ENCODE peak calls at places on chromosome 4, in four cellular contexts. One of them, this sample, is unnamed.

GRCh38 chr4:164700471-164700870 is 53.5 kb upstream of the SMIM31 start:
- DNase-seq in astrocyte of the cerebellum: no peak
- DNase-seq in left ventricle myocardium inferior: no peak
- DNase-seq in suprapubic skin: no peak
- DNase-seq in this sample: no peak

GRCh38 chr4:108337923-108338322 is 169.2 kb upstream of the LEF1 start:
- DNase-seq in left ventricle myocardium inferior: no peak
- DNase-seq in suprapubic skin: no peak
- DNase-seq in astrocyte of the cerebellum: no peak
- DNase-seq in this sample: no peak

GRCh38 chr4:123546661-123547060 is 150.1 kb downstream of the SPRY1 start:
- DNase-seq in left ventricle myocardium inferior: no peak
- DNase-seq in astrocyte of the cerebellum: no peak
- DNase-seq in suprapubic skin: no peak
- DNase-seq in this sample: no peak

GRCh38 chr4:8353912-8354453 is 84.4 kb downstream of the HTRA3 start:
- DNase-seq in suprapubic skin: no peak
- DNase-seq in left ventricle myocardium inferior: no peak
- DNase-seq in astrocyte of the cerebellum: peak
- DNase-seq in this sample: no peak

GRCh38 chr4:7554885-7555284 is 120.2 kb upstream of the PSAPL1 start:
- DNase-seq in astrocyte of the cerebellum: no peak
- DNase-seq in suprapubic skin: no peak
- DNase-seq in left ventricle myocardium inferior: no peak
- DNase-seq in this sample: no peak

GRCh38 chr4:76108467-76109181 is 34.1 kb downstream of the ART3 start:
- DNase-seq in left ventricle myocardium inferior: no peak
- DNase-seq in suprapubic skin: no peak
- DNase-seq in astrocyte of the cerebellum: no peak
- DNase-seq in this sample: no peak

GRCh38 chr4:88659061-88659889 is 38.4 kb downstream of the NAP1L5 start:
- DNase-seq in left ventricle myocardium inferior: no peak
- DNase-seq in suprapubic skin: no peak
- DNase-seq in astrocyte of the cerebellum: peak
- DNase-seq in this sample: peak

GRCh38 chr4:3413675-3414420 is 27.9 kb upstream of the HGFAC start:
- DNase-seq in astrocyte of the cerebellum: no peak
- DNase-seq in suprapubic skin: peak
- DNase-seq in left ventricle myocardium inferior: no peak
- DNase-seq in this sample: no peak

GRCh38 chr4:11904117-11904535 is 475.4 kb upstream of the HS3ST1 start:
- DNase-seq in suprapubic skin: no peak
- DNase-seq in left ventricle myocardium inferior: peak
- DNase-seq in astrocyte of the cerebellum: no peak
- DNase-seq in this sample: no peak

GRCh38 chr4:141432000-141432712 is 204.2 kb upstream of the IL15 start:
- DNase-seq in astrocyte of the cerebellum: peak
- DNase-seq in left ventricle myocardium inferior: no peak
- DNase-seq in suprapubic skin: no peak
- DNase-seq in this sample: no peak

This sample was measured in effector CD4-positive, alpha-beta T cell.